ENCODE peak calls at places on chromosomes 7 and 10, in eight cellular contexts. S, Y, N, R, T, M, D and B are unnamed samples.

GRCh38 chr7:44700322-44700721 is 48.3 kb upstream of the ZMIZ2 start:
- DNase-seq in S (no peak), Y (no peak), N (no peak), R (no peak), T (no peak), M (no peak), D (no peak), B (no peak)

GRCh38 chr10:71812016-71812912 is 38.8 kb downstream of the PSAP start:
- DNase-seq in S (peak; percentile 52), Y (peak; percentile 64), N (peak; percentile 17), R (peak; percentile 55), T (peak; percentile 81), M (peak; percentile 69), D (no peak), B (peak; percentile 26)

GRCh38 chr7:26508917-26509316 is 217.3 kb downstream of the SNX10 start:
- DNase-seq in S (no peak), Y (no peak), N (no peak), R (no peak), T (no peak), M (no peak), D (no peak), B (no peak)

GRCh38 chr10:120927352-120927751 is 76.2 kb downstream of the WDR11 start:
- DNase-seq in S (no peak), Y (no peak), N (no peak), R (no peak), T (no peak), M (no peak), D (no peak), B (no peak)

GRCh38 chr7:99374121-99375064 is at the start of gene ARPC1B:
- DNase-seq in S (peak; percentile 49), Y (peak; percentile 67), N (peak; percentile 71), R (peak; percentile 78), T (peak; percentile 94), M (peak; percentile 79), D (no peak), B (peak; percentile 62)

GRCh38 chr10:113047963-113048781 is 98.1 kb downstream of the TCF7L2 start:
- DNase-seq in S (no peak), Y (no peak), N (peak; percentile 22), R (peak; percentile 79), T (no peak), M (no peak), D (no peak), B (peak; percentile 82)

GRCh38 chr7:2539031-2540028 is 16.0 kb downstream of the BRAT1 start:
- DNase-seq in S (no peak), Y (no peak), N (no peak), R (no peak), T (no peak), M (no peak), D (no peak), B (no peak)

GRCh38 chr7:25615603-25616002 is 387.3 kb upstream of the NPVF start:
- DNase-seq in S (no peak), Y (no peak), N (peak; percentile 73), R (no peak), T (no peak), M (no peak), D (no peak), B (no peak)

GRCh38 chr10:17109475-17110207 is 20.0 kb downstream of the CUBN start:
- DNase-seq in S (no peak), Y (no peak), N (peak; percentile 72), R (peak; percentile 70), T (no peak), M (no peak), D (peak; percentile 23), B (peak; percentile 65)

GRCh38 chr10:95697429-95697828 is 3.7 kb upstream of the TCTN3 start:
- DNase-seq in S (no peak), Y (no peak), N (no peak), R (no peak), T (no peak), M (no peak), D (no peak), B (no peak)

GRCh38 chr7:99396914-99397631 is 11.3 kb downstream of the PDAP1 start:
- DNase-seq in S (no peak), Y (no peak), N (no peak), R (no peak), T (no peak), M (no peak), D (no peak), B (no peak)